ENCODE peak calls at places on chromosomes 12 and 14, in five cellular contexts. One of them, this sample, is unnamed.

GRCh38 chr14:76267322-76268012 is 108.5 kb upstream of the ESRRB start:
- DNase-seq in ovary: peak
- DNase-seq in breast epithelium: peak
- DNase-seq in coronary artery: no peak
- DNase-seq in sigmoid colon: peak
- DNase-seq in this sample: no peak

GRCh38 chr12:51889216-51890134 is 1.6 kb downstream of the ANKRD33 start:
- DNase-seq in ovary: no peak
- DNase-seq in breast epithelium: no peak
- DNase-seq in coronary artery: peak
- DNase-seq in sigmoid colon: peak
- DNase-seq in this sample: no peak

GRCh38 chr12:15049456-15050153 is 76.8 kb downstream of the PDE6H start:
- DNase-seq in ovary: no peak
- DNase-seq in breast epithelium: no peak
- DNase-seq in coronary artery: no peak
- DNase-seq in sigmoid colon: no peak
- DNase-seq in this sample: no peak

GRCh38 chr12:128817115-128818015 is 6.4 kb downstream of the SLC15A4 start:
- DNase-seq in ovary: no peak
- DNase-seq in breast epithelium: no peak
- DNase-seq in coronary artery: no peak
- DNase-seq in sigmoid colon: peak
- DNase-seq in this sample: no peak

GRCh38 chr12:19829100-19829853 is 390.0 kb downstream of the AEBP2 start:
- DNase-seq in ovary: no peak
- DNase-seq in breast epithelium: no peak
- DNase-seq in coronary artery: no peak
- DNase-seq in sigmoid colon: no peak
- DNase-seq in this sample: no peak

GRCh38 chr12:77932216-77932615 is 101.5 kb downstream of the NAV3 start:
- DNase-seq in ovary: no peak
- DNase-seq in breast epithelium: no peak
- DNase-seq in coronary artery: no peak
- DNase-seq in sigmoid colon: no peak
- DNase-seq in this sample: no peak

GRCh38 chr12:8840938-8841633 is 18.7 kb downstream of the A2ML1 start:
- DNase-seq in ovary: no peak
- DNase-seq in breast epithelium: no peak
- DNase-seq in coronary artery: no peak
- DNase-seq in sigmoid colon: no peak
- DNase-seq in this sample: no peak

GRCh38 chr14:68911594-68912227 is 67.4 kb downstream of the ACTN1 start:
- DNase-seq in ovary: peak
- DNase-seq in breast epithelium: peak
- DNase-seq in coronary artery: no peak
- DNase-seq in sigmoid colon: peak
- DNase-seq in this sample: peak

GRCh38 chr12:54028324-54029201 is at the start of gene HOXC6:
- DNase-seq in ovary: peak
- DNase-seq in breast epithelium: peak
- DNase-seq in coronary artery: no peak
- DNase-seq in sigmoid colon: no peak
- DNase-seq in this sample: no peak

GRCh38 chr12:113466770-113467153 is 4.9 kb downstream of the LHX5 start:
- DNase-seq in ovary: no peak
- DNase-seq in breast epithelium: no peak
- DNase-seq in coronary artery: no peak
- DNase-seq in sigmoid colon: no peak
- DNase-seq in this sample: no peak

GRCh38 chr14:61188936-61189808 is 92.0 kb downstream of the TMEM30B start:
- DNase-seq in ovary: peak
- DNase-seq in breast epithelium: peak
- DNase-seq in coronary artery: no peak
- DNase-seq in sigmoid colon: peak
- DNase-seq in this sample: peak

GRCh38 chr12:85656561-85656960 is 179.6 kb downstream of the RASSF9 start:
- DNase-seq in ovary: no peak
- DNase-seq in breast epithelium: no peak
- DNase-seq in coronary artery: no peak
- DNase-seq in sigmoid colon: no peak
- DNase-seq in this sample: no peak

GRCh38 chr12:51028126-51028810 is 2.1 kb upstream of the SLC11A2 start:
- DNase-seq in ovary: no peak
- DNase-seq in breast epithelium: no peak
- DNase-seq in coronary artery: no peak
- DNase-seq in sigmoid colon: no peak
- DNase-seq in this sample: peak

GRCh38 chr12:121590476-121591143 is 9.8 kb upstream of the KDM2B start:
- DNase-seq in ovary: no peak
- DNase-seq in breast epithelium: no peak
- DNase-seq in coronary artery: no peak
- DNase-seq in sigmoid colon: no peak
- DNase-seq in this sample: no peak

GRCh38 chr12:133202493-133203343 is 21.4 kb downstream of the ZNF268 start:
- DNase-seq in ovary: no peak
- DNase-seq in breast epithelium: no peak
- DNase-seq in coronary artery: no peak
- DNase-seq in sigmoid colon: no peak
- DNase-seq in this sample: no peak

GRCh38 chr12:46998811-46999368 is 80.5 kb upstream of the PCED1B start:
- DNase-seq in ovary: no peak
- DNase-seq in breast epithelium: no peak
- DNase-seq in coronary artery: no peak
- DNase-seq in sigmoid colon: no peak
- DNase-seq in this sample: no peak

GRCh38 chr12:71371132-71371531 is 68.5 kb upstream of the LGR5 start:
- DNase-seq in ovary: no peak
- DNase-seq in breast epithelium: no peak
- DNase-seq in coronary artery: no peak
- DNase-seq in sigmoid colon: no peak
- DNase-seq in this sample: no peak

GRCh38 chr14:59020382-59020781 is 168.1 kb upstream of the DAAM1 start:
- DNase-seq in ovary: no peak
- DNase-seq in breast epithelium: no peak
- DNase-seq in coronary artery: no peak
- DNase-seq in sigmoid colon: no peak
- DNase-seq in this sample: no peak

GRCh38 chr14:76309572-76310551 is 66.1 kb upstream of the ESRRB start:
- DNase-seq in ovary: no peak
- DNase-seq in breast epithelium: no peak
- DNase-seq in coronary artery: peak
- DNase-seq in sigmoid colon: no peak
- DNase-seq in this sample: no peak

GRCh38 chr12:55797068-55797467 is 20.5 kb downstream of the SARNP start:
- DNase-seq in ovary: no peak
- DNase-seq in breast epithelium: no peak
- DNase-seq in coronary artery: no peak
- DNase-seq in sigmoid colon: no peak
- DNase-seq in this sample: no peak

GRCh38 chr14:63853831-63854293 is 1.1 kb downstream of the SYNE2 start:
- DNase-seq in ovary: peak
- DNase-seq in breast epithelium: peak
- DNase-seq in coronary artery: peak
- DNase-seq in sigmoid colon: peak
- DNase-seq in this sample: peak

GRCh38 chr12:65881348-65881961 is 57.2 kb downstream of the HMGA2 start:
- DNase-seq in ovary: peak
- DNase-seq in breast epithelium: no peak
- DNase-seq in coronary artery: peak
- DNase-seq in sigmoid colon: peak
- DNase-seq in this sample: no peak

GRCh38 chr12:3580071-3580749 is 89.2 kb downstream of the PRMT8 start:
- DNase-seq in ovary: no peak
- DNase-seq in breast epithelium: no peak
- DNase-seq in coronary artery: no peak
- DNase-seq in sigmoid colon: no peak
- DNase-seq in this sample: no peak

GRCh38 chr12:116150001-116150400 is 127.5 kb downstream of the MED13L start:
- DNase-seq in ovary: no peak
- DNase-seq in breast epithelium: no peak
- DNase-seq in coronary artery: no peak
- DNase-seq in sigmoid colon: no peak
- DNase-seq in this sample: no peak
- H3K27ac ChIP-seq in ovary: no peak
- H3K27ac ChIP-seq in breast epithelium: no peak
- H3K27ac ChIP-seq in coronary artery: no peak
- H3K27ac ChIP-seq in sigmoid colon: no peak
- H3K27ac ChIP-seq in this sample: no peak

GRCh38 chr14:95308073-95308472 is 11.6 kb downstream of the CLMN start:
- DNase-seq in ovary: no peak
- DNase-seq in breast epithelium: no peak
- DNase-seq in coronary artery: no peak
- DNase-seq in sigmoid colon: no peak
- DNase-seq in this sample: no peak
- H3K27ac ChIP-seq in ovary: no peak
- H3K27ac ChIP-seq in breast epithelium: peak
- H3K27ac ChIP-seq in coronary artery: no peak
- H3K27ac ChIP-seq in sigmoid colon: no peak
- H3K27ac ChIP-seq in this sample: no peak

GRCh38 chr12:108116254-108116653 is 12.8 kb upstream of the WSCD2 start:
- DNase-seq in ovary: no peak
- DNase-seq in breast epithelium: no peak
- DNase-seq in coronary artery: no peak
- DNase-seq in sigmoid colon: no peak
- DNase-seq in this sample: no peak

GRCh38 chr12:108117163-108117849 is 11.8 kb upstream of the WSCD2 start:
- DNase-seq in ovary: no peak
- DNase-seq in breast epithelium: no peak
- DNase-seq in coronary artery: no peak
- DNase-seq in sigmoid colon: no peak
- DNase-seq in this sample: no peak

GRCh38 chr12:108119126-108119973 is 9.7 kb upstream of the WSCD2 start:
- DNase-seq in ovary: no peak
- DNase-seq in breast epithelium: no peak
- DNase-seq in coronary artery: no peak
- DNase-seq in sigmoid colon: no peak
- DNase-seq in this sample: no peak

GRCh38 chr12:108115746-108116125 is 13.4 kb upstream of the WSCD2 start:
- DNase-seq in ovary: no peak
- DNase-seq in breast epithelium: no peak
- DNase-seq in coronary artery: no peak
- DNase-seq in sigmoid colon: no peak
- DNase-seq in this sample: no peak

DNA sequence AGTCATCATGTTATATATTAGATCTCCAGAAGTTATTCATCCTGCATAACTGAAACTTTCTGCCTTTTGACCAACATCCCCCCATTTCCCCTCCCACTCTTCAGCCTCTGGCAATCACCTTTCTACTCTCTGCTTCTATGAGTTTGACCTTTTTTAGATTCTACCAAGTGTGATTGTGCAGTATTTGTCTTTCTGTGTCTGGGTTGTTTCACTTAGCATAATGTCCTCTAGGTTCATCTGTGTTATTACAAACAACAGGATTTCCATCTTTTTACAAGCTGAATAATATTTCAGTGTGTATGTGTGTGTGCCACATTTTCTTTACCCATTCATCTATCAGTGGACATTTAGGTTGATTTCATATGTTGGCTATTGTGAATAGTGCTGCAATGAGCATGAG is 11.2 kb upstream of the WSCD2 start:
- DNase-seq in ovary: no peak
- DNase-seq in breast epithelium: no peak
- DNase-seq in coronary artery: no peak
- DNase-seq in sigmoid colon: no peak
- DNase-seq in this sample: no peak
- H3K27ac ChIP-seq in ovary: no peak
- H3K27ac ChIP-seq in breast epithelium: no peak
- H3K27ac ChIP-seq in coronary artery: no peak
- H3K27ac ChIP-seq in sigmoid colon: no peak
- H3K27ac ChIP-seq in this sample: no peak

GRCh38 chr14:100815478-100816285 is 10.2 kb upstream of the MEG3 start:
- DNase-seq in ovary: no peak
- DNase-seq in breast epithelium: no peak
- DNase-seq in coronary artery: no peak
- DNase-seq in sigmoid colon: no peak
- DNase-seq in this sample: no peak
- H3K27ac ChIP-seq in ovary: no peak
- H3K27ac ChIP-seq in breast epithelium: no peak
- H3K27ac ChIP-seq in coronary artery: no peak
- H3K27ac ChIP-seq in sigmoid colon: no peak
- H3K27ac ChIP-seq in this sample: no peak

GRCh38 chr12:79326663-79327062 is 364.1 kb downstream of the PAWR start:
- DNase-seq in ovary: no peak
- DNase-seq in breast epithelium: no peak
- DNase-seq in coronary artery: no peak
- DNase-seq in sigmoid colon: no peak
- DNase-seq in this sample: no peak

GRCh38 chr12:79333144-79333543 is 357.6 kb downstream of the PAWR start:
- DNase-seq in ovary: no peak
- DNase-seq in breast epithelium: no peak
- DNase-seq in coronary artery: no peak
- DNase-seq in sigmoid colon: no peak
- DNase-seq in this sample: no peak

GRCh38 chr12:79329933-79330332 is 360.8 kb downstream of the PAWR start:
- DNase-seq in ovary: no peak
- DNase-seq in breast epithelium: no peak
- DNase-seq in coronary artery: no peak
- DNase-seq in sigmoid colon: no peak
- DNase-seq in this sample: no peak

GRCh38 chr12:79327465-79327864 is 363.3 kb downstream of the PAWR start:
- DNase-seq in ovary: no peak
- DNase-seq in breast epithelium: no peak
- DNase-seq in coronary artery: no peak
- DNase-seq in sigmoid colon: no peak
- DNase-seq in this sample: no peak

GRCh38 chr12:79331870-79332269 is 358.9 kb downstream of the PAWR start:
- DNase-seq in ovary: no peak
- DNase-seq in breast epithelium: no peak
- DNase-seq in coronary artery: no peak
- DNase-seq in sigmoid colon: no peak
- DNase-seq in this sample: no peak
- H3K27ac ChIP-seq in ovary: no peak
- H3K27ac ChIP-seq in breast epithelium: no peak
- H3K27ac ChIP-seq in coronary artery: no peak
- H3K27ac ChIP-seq in sigmoid colon: no peak
- H3K27ac ChIP-seq in this sample: no peak

DNA sequence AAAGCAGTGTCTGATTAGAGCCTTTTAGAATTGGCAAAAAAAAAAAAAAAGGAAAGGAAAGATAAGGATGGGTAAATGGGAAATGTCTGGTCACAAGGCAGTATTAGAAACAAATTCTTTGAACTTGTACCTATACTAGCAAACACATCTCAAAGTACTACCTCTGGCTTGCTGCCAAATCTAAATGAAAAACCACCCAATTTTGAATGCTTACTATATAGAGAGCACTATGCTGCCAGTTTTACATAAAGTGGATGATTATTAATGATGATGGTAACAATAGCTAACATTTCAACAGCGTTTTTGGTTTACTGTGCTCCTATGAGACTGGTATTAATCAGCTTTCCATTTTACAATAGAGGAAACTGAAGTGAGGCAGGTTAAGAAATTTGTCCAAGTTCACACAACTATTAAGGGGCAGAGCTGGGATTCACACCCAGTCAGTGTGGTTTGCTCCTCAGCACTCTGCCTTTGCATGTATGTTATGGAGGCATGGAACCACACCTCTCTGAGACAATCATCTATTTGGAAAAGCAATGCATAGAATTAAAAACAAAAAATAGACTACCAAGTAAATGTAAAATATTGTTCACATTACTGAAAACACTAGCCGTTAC is 34.2 kb downstream of the ATP2B1 start:
- DNase-seq in ovary: no peak
- DNase-seq in breast epithelium: no peak
- DNase-seq in coronary artery: no peak
- DNase-seq in sigmoid colon: no peak
- DNase-seq in this sample: no peak
- H3K27ac ChIP-seq in ovary: no peak
- H3K27ac ChIP-seq in breast epithelium: no peak
- H3K27ac ChIP-seq in coronary artery: no peak
- H3K27ac ChIP-seq in sigmoid colon: no peak
- H3K27ac ChIP-seq in this sample: no peak

This sample was measured in PC-9.